ENCODE peak calls at places on chromosomes 7 and 10, in six cellular contexts. S is BE2C; O is NCI-H510A treated with DMSO at 0.1 percent for 48 hours; A is activated CD4-positive, CD25-positive, alpha-beta regulatory T cell; C is GF-D8; R is MV-4-11. V is an unnamed sample.
A peak's percentile ranks its signal among the peaks of the same experiment; 100 is the strongest.

GRCh38 chr7:106022193-106022821 is 59.2 kb downstream of the CDHR3 start:
- DNase-seq in S (no peak), O (peak; percentile 3), A (no peak), C (no peak), R (peak; percentile 64), V (no peak)

GRCh38 chr7:29622335-29623265 is 59.0 kb downstream of the PRR15 start:
- DNase-seq in S (no peak), O (no peak), A (no peak), C (no peak), R (no peak), V (no peak)

GRCh38 chr7:24958399-24958798 is 21.6 kb downstream of the OSBPL3 start:
- DNase-seq in S (no peak), O (no peak), A (no peak), C (no peak), R (no peak), V (no peak)

GRCh38 chr7:1823376-1824150 is 153.5 kb downstream of the ELFN1 start:
- DNase-seq in S (no peak), O (no peak), A (no peak), C (no peak), R (no peak), V (no peak)

GRCh38 chr7:54960517-54960916 is 58.3 kb upstream of the EGFR start:
- DNase-seq in S (no peak), O (no peak), A (no peak), C (no peak), R (no peak), V (no peak)

GRCh38 chr10:73522263-73522662 is 26.4 kb upstream of the PPP3CB start:
- DNase-seq in S (no peak), O (no peak), A (no peak), C (no peak), R (no peak), V (no peak)

GRCh38 chr10:90879062-90879461 is 7.3 kb downstream of the RPP30 start:
- DNase-seq in S (no peak), O (no peak), A (no peak), C (no peak), R (no peak), V (no peak)

GRCh38 chr10:71717056-71717755 is 2.4 kb downstream of the C10orf105 start:
- DNase-seq in S (no peak), O (no peak), A (no peak), C (no peak), R (no peak), V (no peak)

GRCh38 chr7:81944103-81944502 is 174.3 kb upstream of the HGF start:
- DNase-seq in S (no peak), O (no peak), A (no peak), C (no peak), R (no peak), V (no peak)

GRCh38 chr10:1070939-1071338 is 14.8 kb downstream of the WDR37 start:
- DNase-seq in S (no peak), O (no peak), A (no peak), C (no peak), R (no peak), V (no peak)

GRCh38 chr10:118914626-118915025 is 114.9 kb upstream of the NANOS1 start:
- DNase-seq in S (peak; percentile 22), O (no peak), A (no peak), C (no peak), R (no peak), V (no peak)

GRCh38 chr7:76023002-76023401 is 24.8 kb downstream of the STYXL1 start:
- DNase-seq in S (no peak), O (no peak), A (no peak), C (peak; percentile 74), R (peak; percentile 76), V (no peak)

GRCh38 chr7:142880886-142881505 is 4.5 kb downstream of the TRPV6 start:
- DNase-seq in S (no peak), O (no peak), A (peak; percentile 13), C (no peak), R (peak; percentile 3), V (no peak)

GRCh38 chr7:27155816-27156507 is 513 bp downstream of the HOXA7 start:
- DNase-seq in S (peak; percentile 6), O (peak; percentile 61), A (no peak), C (no peak), R (no peak), V (peak; percentile 21)

GRCh38 chr7:77353407-77353721 is 62.8 kb downstream of the GSAP start:
- DNase-seq in S (no peak), O (no peak), A (no peak), C (no peak), R (no peak), V (no peak)

GRCh38 chr7:139230484-139230773 is 608 bp upstream of the UBN2 start:
- DNase-seq in S (no peak), O (no peak), A (no peak), C (no peak), R (no peak), V (no peak)

GRCh38 chr10:103910442-103911000 is 7.5 kb downstream of the STN1 start:
- DNase-seq in S (no peak), O (no peak), A (no peak), C (no peak), R (no peak), V (no peak)

GRCh38 chr10:70561051-70561450 is 41.5 kb downstream of the PRF1 start:
- DNase-seq in S (no peak), O (no peak), A (no peak), C (peak; percentile 32), R (peak; percentile 93), V (no peak)

GRCh38 chr7:107690611-107691010 is 30.0 kb downstream of the SLC26A4 start:
- DNase-seq in S (no peak), O (no peak), A (no peak), C (no peak), R (no peak), V (no peak)

GRCh38 chr10:112585960-112586359 is 138.9 kb downstream of the VTI1A start:
- DNase-seq in S (no peak), O (no peak), A (no peak), C (no peak), R (no peak), V (no peak)

GRCh38 chr7:44208085-44208484 is 7.3 kb downstream of the YKT6 start:
- DNase-seq in S (no peak), O (no peak), A (no peak), C (no peak), R (no peak), V (no peak)

GRCh38 chr7:150368884-150369739 is 490 bp downstream of the REPIN1 start:
- DNase-seq in S (peak; percentile 92), O (no peak), A (peak; percentile 37), C (peak; percentile 42), R (peak; percentile 68), V (no peak)

GRCh38 chr7:64431838-64432237 is 118.1 kb downstream of the ZNF736 start:
- DNase-seq in S (no peak), O (no peak), A (no peak), C (no peak), R (no peak), V (no peak)

GRCh38 chr7:134619627-134620331 is 26.9 kb upstream of the BPGM start:
- DNase-seq in S (no peak), O (no peak), A (no peak), C (no peak), R (no peak), V (no peak)

V was measured in omental fat pad.